ENCODE peak calls at places on chromosomes 16 and 17, in five cellular contexts. U is endothelial cell, X is A549, Y is stomach, R is progenitor cell of endocrine pancreas. S is an unnamed sample.

GRCh38 chr17:1720856-1721386 is 3.6 kb upstream of the WDR81 start:
- DNase-seq in R (peak; percentile 52), Y (peak; percentile 72), U (peak; percentile 64), X (peak; percentile 81), S (peak; percentile 70)

GRCh38 chr16:25012525-25012991 is 2.6 kb downstream of the ARHGAP17 start:
- DNase-seq in Y (no peak), R (no peak), X (peak; percentile 49), U (no peak), S (peak; percentile 69)

GRCh38 chr17:29748400-29748799 is 125.7 kb upstream of the CORO6 start:
- DNase-seq in X (no peak), U (no peak), R (no peak), Y (no peak), S (no peak)

GRCh38 chr17:17830269-17830567 is 6.6 kb downstream of the SREBF1 start:
- DNase-seq in Y (no peak), R (no peak), X (no peak), U (no peak), S (no peak)

GRCh38 chr16:19520861-19521331 is 1.0 kb downstream of the GDE1 start:
- DNase-seq in X (peak; percentile 44), U (no peak), Y (peak; percentile 34), R (no peak), S (peak; percentile 28)

GRCh38 chr16:27475561-27475960 is 73.6 kb downstream of the IL21R start:
- DNase-seq in U (no peak), X (no peak), Y (no peak), R (no peak), S (no peak)

GRCh38 chr17:47077576-47077975 is 98.5 kb upstream of the RPRML start:
- DNase-seq in Y (no peak), U (no peak), X (no peak), R (no peak), S (peak; percentile 12)

GRCh38 chr17:77318491-77319210 is 177.9 kb downstream of the SEC14L1 start:
- DNase-seq in X (peak; percentile 54), R (no peak), Y (peak; percentile 44), U (no peak), S (peak; percentile 34)

GRCh38 chr16:50253511-50253903 is 12.8 kb upstream of the ADCY7 start:
- DNase-seq in X (no peak), U (no peak), R (no peak), Y (no peak), S (no peak)

GRCh38 chr16:65532218-65532617 is 410.4 kb upstream of the CDH11 start:
- DNase-seq in R (no peak), X (no peak), U (no peak), Y (no peak), S (no peak)

GRCh38 chr17:40915199-40915661 is 22.2 kb downstream of the KRT23 start:
- DNase-seq in U (no peak), Y (no peak), R (no peak), X (peak; percentile 90), S (peak; percentile 87)

GRCh38 chr17:17304521-17304985 is 1.4 kb downstream of the NT5M start:
- DNase-seq in X (no peak), Y (no peak), R (no peak), U (no peak), S (no peak)

GRCh38 chr16:59170065-59170712 is 436.1 kb upstream of the GOT2 start:
- DNase-seq in R (no peak), U (no peak), Y (no peak), X (no peak), S (no peak)

GRCh38 chr16:23974223-23974622 is 138.4 kb downstream of the PRKCB start:
- DNase-seq in R (peak; percentile 14), U (peak; percentile 27), X (peak; percentile 4), Y (no peak), S (peak; percentile 35)

GRCh38 chr16:82630219-82630618 is 3.5 kb downstream of the CDH13 start:
- DNase-seq in U (no peak), R (no peak), Y (no peak), X (no peak), S (peak; percentile 23)

GRCh38 chr17:78425429-78425828 is 47.0 kb downstream of the PGS1 start:
- DNase-seq in R (no peak), X (no peak), U (no peak), Y (no peak), S (no peak)

DNA sequence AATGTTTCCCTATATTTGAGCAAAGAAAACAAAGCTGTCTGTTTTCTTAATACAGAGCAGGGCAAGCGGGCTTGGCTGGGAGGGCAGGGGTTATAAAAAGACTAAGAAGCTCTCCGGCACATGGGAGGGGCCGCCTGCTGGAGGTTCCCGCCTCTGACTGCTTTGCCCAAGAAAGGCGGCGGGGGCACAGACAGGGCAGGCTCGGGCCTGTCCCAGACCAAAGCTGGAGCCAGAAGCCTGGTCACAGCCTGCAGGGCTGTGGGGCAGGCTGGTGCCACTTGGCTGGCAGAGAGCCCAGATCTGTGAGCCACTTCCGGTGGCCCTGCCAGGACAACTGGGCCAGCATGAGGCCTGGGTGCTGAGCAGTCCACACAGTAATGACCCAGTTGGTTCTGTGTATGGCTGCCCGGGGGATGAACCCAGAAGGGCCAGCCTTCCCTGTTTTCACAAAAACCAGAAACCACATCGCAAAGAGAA is 89.4 kb downstream of the LITAF start:
- DNase-seq in U (no peak), R (no peak), X (peak; percentile 92), Y (peak; percentile 97), S (peak; percentile 96)
- TF ChIP-seq CTCF in U (no peak), R (no peak), X (no peak), Y (no peak), S (no peak)

GRCh38 chr16:87409781-87410180 is 17.6 kb downstream of the MAP1LC3B start:
- DNase-seq in Y (no peak), R (no peak), U (no peak), X (no peak), S (no peak)

GRCh38 chr16:87412371-87412995 is 20.3 kb downstream of the MAP1LC3B start:
- DNase-seq in Y (no peak), U (no peak), R (no peak), X (no peak), S (no peak)

GRCh38 chr16:87411375-87412271 is 19.5 kb downstream of the MAP1LC3B start:
- DNase-seq in U (no peak), X (no peak), R (no peak), Y (no peak), S (no peak)

GRCh38 chr16:87410530-87410929 is 18.4 kb downstream of the MAP1LC3B start:
- DNase-seq in Y (no peak), X (no peak), U (no peak), R (no peak), S (no peak)

DNA sequence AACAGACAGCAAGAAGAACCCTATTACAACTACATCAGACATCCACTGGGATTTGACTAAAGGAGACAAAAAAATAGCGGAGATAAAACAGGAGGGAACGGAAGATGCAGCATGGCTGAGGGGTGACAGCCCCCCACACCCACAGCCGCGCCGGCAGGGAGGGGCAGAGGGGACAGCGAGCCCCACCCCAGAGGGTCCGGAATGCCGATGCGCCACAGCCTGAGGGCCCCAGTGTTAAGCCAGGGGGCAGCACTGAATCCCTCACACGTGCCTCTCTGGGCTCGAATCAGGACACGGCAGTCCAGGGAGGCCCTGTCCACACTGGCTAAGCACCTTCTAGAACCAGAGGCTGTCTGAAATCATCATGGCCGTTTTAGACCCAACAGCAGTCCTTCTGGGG is 18.8 kb downstream of the MAP1LC3B start:
- DNase-seq in R (no peak), X (no peak), Y (no peak), U (no peak), S (no peak)
- TF ChIP-seq CTCF in R (no peak), X (no peak), Y (no peak), U (no peak), S (no peak)

GRCh38 chr16:69838417-69838990 is 76.4 kb downstream of the WWP2 start:
- DNase-seq in U (no peak), Y (no peak), X (no peak), R (no peak), S (no peak)
- TF ChIP-seq CTCF in U (no peak), Y (no peak), X (no peak), R (no peak), S (no peak)

GRCh38 chr17:35982409-35983191 is 1.3 kb upstream of the CCL16 start:
- DNase-seq in U (no peak), R (no peak), Y (no peak), X (no peak), S (no peak)

GRCh38 chr17:35978346-35978745 is 3.0 kb downstream of the CCL16 start:
- DNase-seq in R (no peak), U (no peak), X (no peak), Y (no peak), S (no peak)

GRCh38 chr17:35984140-35984539 is 2.4 kb downstream of the CCL14 start:
- DNase-seq in U (no peak), Y (no peak), X (no peak), R (no peak), S (no peak)

GRCh38 chr17:35981246-35981645 is at the start of gene CCL16:
- DNase-seq in R (no peak), X (no peak), Y (no peak), U (no peak), S (no peak)

GRCh38 chr17:35981908-35982330 is 622 bp upstream of the CCL16 start:
- DNase-seq in X (no peak), R (no peak), Y (no peak), U (peak; percentile 25), S (no peak)
- TF ChIP-seq CTCF in X (no peak), R (peak; percentile 53), Y (peak; percentile 4), U (no peak), S (no peak)

GRCh38 chr17:49239963-49240362 is 9.4 kb upstream of the PHOSPHO1 start:
- DNase-seq in X (no peak), U (no peak), Y (no peak), R (no peak), S (no peak)
- TF ChIP-seq CTCF in X (no peak), U (no peak), Y (no peak), R (no peak), S (no peak)

GRCh38 chr17:19237389-19238166 is 412 bp downstream of the EPN2 start:
- DNase-seq in U (peak; percentile 37), R (peak; percentile 39), X (peak; percentile 51), Y (peak; percentile 37), S (no peak)
- TF ChIP-seq CTCF in U (peak; percentile 67), R (peak; percentile 2), X (peak; percentile 7), Y (no peak), S (no peak)

DNA sequence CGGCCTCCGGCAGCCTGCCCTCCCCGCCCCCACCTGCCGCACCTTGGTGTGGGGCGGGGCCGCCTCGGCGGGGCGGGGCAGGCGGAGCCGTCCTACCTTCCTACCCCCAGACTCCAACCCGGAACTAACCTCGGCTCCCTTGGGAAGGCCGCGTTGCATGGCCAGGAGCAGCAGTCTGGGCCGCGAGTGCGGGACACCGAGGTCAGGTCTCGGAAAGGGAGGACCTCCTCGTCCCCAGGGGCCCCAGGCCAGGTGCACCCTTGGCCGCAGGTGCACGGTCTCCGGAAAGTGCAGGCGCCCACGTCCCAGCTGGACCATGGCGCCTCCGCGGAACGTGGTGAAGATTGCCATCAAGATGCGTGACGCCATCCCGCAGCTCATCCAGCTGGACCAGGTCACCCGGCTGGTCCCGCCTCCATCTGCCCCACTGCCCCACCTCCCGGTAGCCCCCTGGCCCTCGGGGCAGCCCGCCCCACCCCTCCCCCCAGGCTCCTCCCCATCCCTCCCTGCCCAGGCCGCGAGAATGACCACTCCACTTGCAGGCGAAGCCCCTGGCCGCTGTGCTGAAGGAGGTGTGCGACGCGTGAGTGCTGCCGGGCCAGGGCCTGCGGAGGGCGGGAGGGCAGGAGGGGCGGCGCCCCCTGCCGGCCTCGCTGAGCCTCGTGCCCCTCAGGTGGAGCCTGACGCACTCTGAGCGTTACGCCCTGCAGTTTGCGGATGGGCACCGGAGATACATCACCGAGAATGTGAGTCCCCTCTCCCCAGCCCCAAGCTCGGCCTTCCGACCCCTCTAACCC is at the start of gene ELMO3:
- DNase-seq in Y (peak; percentile 86), U (peak; percentile 71), X (no peak), R (no peak), S (peak; percentile 71)
- TF ChIP-seq CTCF in Y (no peak), U (peak; percentile 66), X (no peak), R (peak; percentile 55), S (peak; percentile 47)